ENCODE peak calls at places on chromosomes 13 and 19, in six cellular contexts. D is CD4-positive, alpha-beta memory T cell; L is tibial nerve; F is left lung; B is fibroblast of lung; G is adrenal gland. Y is an unnamed sample. For H3K4me1 and H3K27me3, the result is how much of the 10 kb centered on the place peaks cover.

GRCh38 chr13:111639994-111640393 is 319.6 kb downstream of the TEX29 start:
- DNase-seq in F (no peak), L (no peak), B (no peak), D (no peak), G (no peak), Y (no peak)

GRCh38 chr13:42345367-42345766 is 73.4 kb downstream of the AKAP11 start:
- DNase-seq in G (no peak), B (no peak), L (no peak), F (no peak), D (no peak), Y (no peak)

GRCh38 chr13:76223999-76224398 is 587.9 kb downstream of the LMO7 start:
- DNase-seq in B (no peak), D (no peak), F (no peak), L (no peak), G (no peak), Y (no peak)

GRCh38 chr19:17933414-17934129 is 757 bp downstream of the CCDC124 start:
- DNase-seq in B (peak), F (no peak), D (no peak), G (no peak), L (no peak), Y (no peak)

GRCh38 chr19:5193192-5193591 is 147.4 kb downstream of the PTPRS start:
- DNase-seq in D (no peak), B (no peak), G (no peak), F (no peak), L (no peak), Y (no peak)

GRCh38 chr13:112073245-112074138 is 6.5 kb downstream of the SOX1 start:
- DNase-seq in G (no peak), D (no peak), F (peak), L (no peak), B (no peak), Y (no peak)

GRCh38 chr13:19153782-19154450 is 27.7 kb downstream of the TUBA3C start:
- DNase-seq in B (no peak), D (no peak), L (no peak), F (no peak), G (peak), Y (no peak)

GRCh38 chr13:101116381-101116780 is 299.9 kb downstream of the NALCN start:
- DNase-seq in F (no peak), B (no peak), D (no peak), L (no peak), G (no peak), Y (no peak)

GRCh38 chr19:19758164-19758563 is 25.3 kb upstream of the ZNF14 start:
- DNase-seq in B (no peak), F (peak), G (no peak), L (no peak), D (no peak), Y (no peak)

GRCh38 chr13:36758345-36758744 is 60.7 kb upstream of the RFXAP start:
- DNase-seq in D (no peak), B (no peak), L (no peak), F (no peak), G (no peak), Y (no peak)

GRCh38 chr19:12052571-12053169 is at the start of gene ZNF878:
- DNase-seq in L (peak), D (peak), B (peak), F (peak), G (peak), Y (peak)

GRCh38 chr13:29471551-29471950 is 123.9 kb downstream of the SLC7A1 start:
- DNase-seq in G (no peak), L (no peak), D (no peak), F (no peak), B (no peak), Y (no peak)

GRCh38 chr13:109773276-109773675 is 13.1 kb downstream of the IRS2 start:
- DNase-seq in D (no peak), F (no peak), B (peak), G (peak), L (no peak), Y (no peak)

GRCh38 chr19:19230505-19230904 is 18.7 kb downstream of the NCAN start:
- DNase-seq in G (no peak), B (no peak), D (no peak), L (no peak), F (no peak), Y (no peak)

GRCh38 chr19:5690955-5691204 is 785 bp downstream of the RPL36 start:
- DNase-seq in G (no peak), F (no peak), L (no peak), D (no peak), B (no peak), Y (no peak)

GRCh38 chr13:26469602-26470001 is 87.9 kb upstream of the WASF3 start:
- DNase-seq in G (peak), D (no peak), L (no peak), B (no peak), F (no peak), Y (no peak)

GRCh38 chr13:111853766-111854165 is 213.2 kb upstream of the SOX1 start:
- DNase-seq in B (no peak), F (peak), D (no peak), G (no peak), L (no peak), Y (no peak)

GRCh38 chr13:25806304-25806974 is 245.4 kb downstream of the SHISA2 start:
- DNase-seq in B (peak), G (no peak), D (no peak), L (no peak), F (no peak), Y (no peak)

GRCh38 chr13:33764716-33765115 is 53.2 kb upstream of the RFC3 start:
- DNase-seq in D (no peak), F (no peak), B (no peak), L (no peak), G (no peak), Y (no peak)

GRCh38 chr13:52651880-52652169 is 811 bp upstream of the SUGT1 start:
- DNase-seq in L (no peak), D (no peak), F (no peak), G (no peak), B (no peak), Y (no peak)

GRCh38 chr13:109105899-109106298 is 476.5 kb downstream of the MYO16 start:
- DNase-seq in L (no peak), D (no peak), F (no peak), B (no peak), G (no peak), Y (no peak)

GRCh38 chr13:39035204-39035603 is 2.7 kb downstream of the PROSER1 start:
- DNase-seq in F (no peak), B (no peak), D (no peak), G (no peak), L (no peak), Y (no peak)

GRCh38 chr13:35512271-35512920 is 35.9 kb upstream of the MAB21L1 start:
- DNase-seq in D (no peak), B (peak), G (no peak), F (no peak), L (peak), Y (no peak)

GRCh38 chr19:16899566-16900075 is 10.8 kb downstream of the F2RL3 start:
- DNase-seq in B (no peak), G (no peak), F (no peak), L (no peak), D (no peak), Y (no peak)

GRCh38 chr19:16026756-16027155 is 49.5 kb upstream of the TPM4 start:
- DNase-seq in F (no peak), L (no peak), G (no peak), D (no peak), B (no peak), Y (no peak)

GRCh38 chr13:77388944-77389616 is 62.2 kb upstream of the MYCBP2 start:
- DNase-seq in G (no peak), F (no peak), D (no peak), B (no peak), L (no peak), Y (no peak)

GRCh38 chr13:113140677-113141590 is 17.5 kb upstream of the PROZ start:
- DNase-seq in G (peak), L (no peak), D (no peak), F (peak), B (no peak), Y (no peak)

GRCh38 chr13:33323766-33324525 is 38.4 kb upstream of the STARD13 start:
- DNase-seq in D (no peak), F (no peak), L (no peak), G (no peak), B (peak), Y (no peak)

GRCh38 chr13:109989155-109989554 is 202.8 kb upstream of the IRS2 start:
- DNase-seq in G (no peak), B (peak), F (no peak), L (no peak), D (no peak), Y (no peak)

GRCh38 chr13:55106509-55106908 is 2034.2 kb upstream of the PRR20A start:
- DNase-seq in D (no peak), L (no peak), B (no peak), G (no peak), F (no peak), Y (no peak)

GRCh38 chr19:11479470-11480080 is 1.3 kb downstream of the ELAVL3 start:
- DNase-seq in F (peak), L (no peak), B (peak), G (no peak), D (peak), Y (no peak)

GRCh38 chr13:112444001-112444311 is 67.8 kb downstream of the SPACA7 start:
- DNase-seq in D (no peak), F (peak), L (peak), B (peak), G (peak), Y (no peak)

GRCh38 chr19:50719566-50719965 is at the start of gene SHANK1:
- DNase-seq in G (no peak), D (no peak), B (no peak), L (no peak), F (no peak), Y (no peak)

GRCh38 chr19:3722443-3723109 is 14.4 kb downstream of the TJP3 start:
- DNase-seq in B (no peak), G (no peak), F (no peak), D (no peak), L (no peak), Y (no peak)

GRCh38 chr19:3932931-3933810 is at the start of gene NMRK2:
- DNase-seq in F (no peak), G (no peak), L (no peak), B (no peak), D (no peak), Y (no peak)

GRCh38 chr13:28958018-28958417 is 137.9 kb downstream of the MTUS2 start:
- DNase-seq in D (no peak), L (no peak), G (no peak), F (no peak), B (no peak), Y (no peak)

GRCh38 chr19:9362905-9363304 is at the start of gene ZNF177:
- DNase-seq in D (no peak), L (no peak), F (no peak), B (peak), G (no peak), Y (peak)

GRCh38 chr19:37303591-37304171 is 67.2 kb upstream of the ZNF527 start:
- DNase-seq in B (no peak), G (peak), L (no peak), F (no peak), D (no peak), Y (no peak)

DNA sequence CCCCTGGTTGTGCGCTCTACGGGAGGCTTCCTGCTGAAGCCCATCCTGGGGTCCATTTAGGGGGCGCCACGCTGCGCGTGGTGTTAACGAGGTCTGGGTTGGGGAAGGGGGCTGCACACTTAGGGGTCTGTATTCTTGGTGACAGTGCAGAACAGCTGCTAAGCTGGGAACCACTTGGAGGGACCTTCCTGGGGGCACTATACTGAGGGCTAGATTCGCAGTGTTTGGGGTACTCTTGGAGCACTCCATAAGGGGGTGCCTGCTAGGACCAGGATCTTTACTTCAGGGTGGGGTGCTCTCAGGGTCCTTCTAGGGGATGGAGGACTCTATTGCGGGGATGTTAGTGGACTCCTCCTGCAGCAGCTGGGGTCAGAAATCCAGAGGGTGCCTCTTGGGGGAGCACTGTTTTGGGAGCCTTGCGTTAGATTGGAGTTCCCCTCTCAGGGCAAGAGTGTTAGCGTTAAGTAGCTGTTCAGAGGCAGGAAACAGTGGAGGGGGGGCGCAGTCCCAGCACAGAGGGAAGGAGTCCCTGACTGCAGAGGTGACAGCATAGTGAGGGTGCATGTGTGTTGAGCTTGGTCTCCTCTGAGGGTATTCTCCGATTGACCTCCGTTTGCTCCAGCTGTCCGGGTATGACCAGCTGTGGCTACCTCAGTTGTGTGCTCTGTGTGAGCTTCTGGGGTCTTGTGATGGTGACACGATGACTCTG is 1.1 kb downstream of the PDE4A start:
- DNase-seq in L (no peak), D (no peak), F (no peak), B (no peak), G (no peak), Y (no peak)
- H3K4me1 ChIP-seq in L (under half), D (half or more), F (half or more), B (under half), G (under half), Y (under half)

GRCh38 chr13:45411631-45412030 is 6.5 kb downstream of the SLC25A30 start:
- DNase-seq in G (no peak), B (no peak), F (no peak), D (no peak), L (no peak), Y (no peak)

GRCh38 chr13:45415112-45415511 is 3.1 kb downstream of the SLC25A30 start:
- DNase-seq in B (no peak), D (no peak), F (no peak), G (no peak), L (no peak), Y (no peak)

GRCh38 chr13:45412274-45413049 is 5.7 kb downstream of the SLC25A30 start:
- DNase-seq in F (no peak), G (no peak), B (peak), L (no peak), D (no peak), Y (no peak)

GRCh38 chr13:45411226-45411625 is 6.9 kb downstream of the SLC25A30 start:
- DNase-seq in G (no peak), B (no peak), D (no peak), L (no peak), F (no peak), Y (no peak)

GRCh38 chr13:45413826-45414312 is 4.3 kb downstream of the SLC25A30 start:
- DNase-seq in F (no peak), D (no peak), B (peak), G (no peak), L (no peak), Y (no peak)
- H3K4me3 ChIP-seq in F (peak), D (no peak), B (no peak), G (no peak), L (no peak), Y (no peak)

GRCh38 chr19:31349160-31349881 is at the start of gene TSHZ3:
- DNase-seq in G (peak), L (peak), B (peak), D (peak), F (peak), Y (peak)
- H3K27me3 ChIP-seq in G (under half), L (under half), B (under half), D (under half), F (under half), Y (under half)

DNA sequence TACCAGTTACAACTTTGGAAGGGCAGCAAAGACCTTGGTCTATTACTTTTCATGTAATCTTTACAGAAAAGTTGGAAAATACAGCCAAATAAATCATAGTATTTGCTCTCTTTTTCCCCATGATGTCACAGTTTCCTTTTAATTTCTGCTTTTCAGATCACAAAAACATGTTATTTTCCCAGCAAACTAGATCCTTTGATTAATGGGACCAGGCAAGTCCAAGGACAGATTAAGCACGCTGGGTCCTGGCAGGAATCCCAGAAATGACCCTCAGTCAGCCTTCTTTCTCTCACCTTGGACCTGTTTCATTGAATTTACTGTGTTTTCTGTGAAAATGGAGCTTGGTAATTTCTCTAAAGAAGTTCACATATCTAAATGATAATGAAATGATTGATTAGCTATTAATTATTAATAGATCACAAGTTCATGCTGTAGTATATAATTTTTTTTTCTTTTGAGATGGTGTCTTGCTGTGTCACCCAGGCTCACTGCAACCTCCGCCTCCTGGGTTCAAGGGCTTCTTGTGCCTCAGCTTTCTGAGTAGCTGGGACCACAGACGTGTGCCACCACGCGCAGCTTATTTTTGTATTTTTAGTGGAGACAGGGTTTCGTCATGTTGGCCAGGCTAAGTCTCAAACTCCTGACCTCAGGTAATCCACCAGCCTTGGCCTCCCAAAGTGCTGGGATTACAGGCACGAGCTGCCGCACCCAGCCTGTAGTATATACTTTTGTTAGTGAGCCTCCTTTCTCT is 16.0 kb downstream of the SPATA13 start:
- DNase-seq in D (no peak), F (no peak), L (no peak), B (peak), G (peak), Y (no peak)
- H3K4me1 ChIP-seq in D (under half), F (under half), L (under half), B (under half), G (half or more), Y (under half)

GRCh38 chr19:38691938-38692457 is 44.5 kb downstream of the ACTN4 start:
- DNase-seq in D (no peak), B (peak), G (peak), F (no peak), L (no peak), Y (peak)
- H3K4me3 ChIP-seq in D (no peak), B (no peak), G (no peak), F (no peak), L (no peak), Y (no peak)

GRCh38 chr19:32396046-32396652 is 9.4 kb upstream of the DPY19L3 start:
- DNase-seq in F (no peak), G (no peak), B (no peak), L (no peak), D (no peak), Y (no peak)
- H3K27me3 ChIP-seq in F (under half), G (under half), B (under half), L (under half), D (under half), Y (under half)

DNA sequence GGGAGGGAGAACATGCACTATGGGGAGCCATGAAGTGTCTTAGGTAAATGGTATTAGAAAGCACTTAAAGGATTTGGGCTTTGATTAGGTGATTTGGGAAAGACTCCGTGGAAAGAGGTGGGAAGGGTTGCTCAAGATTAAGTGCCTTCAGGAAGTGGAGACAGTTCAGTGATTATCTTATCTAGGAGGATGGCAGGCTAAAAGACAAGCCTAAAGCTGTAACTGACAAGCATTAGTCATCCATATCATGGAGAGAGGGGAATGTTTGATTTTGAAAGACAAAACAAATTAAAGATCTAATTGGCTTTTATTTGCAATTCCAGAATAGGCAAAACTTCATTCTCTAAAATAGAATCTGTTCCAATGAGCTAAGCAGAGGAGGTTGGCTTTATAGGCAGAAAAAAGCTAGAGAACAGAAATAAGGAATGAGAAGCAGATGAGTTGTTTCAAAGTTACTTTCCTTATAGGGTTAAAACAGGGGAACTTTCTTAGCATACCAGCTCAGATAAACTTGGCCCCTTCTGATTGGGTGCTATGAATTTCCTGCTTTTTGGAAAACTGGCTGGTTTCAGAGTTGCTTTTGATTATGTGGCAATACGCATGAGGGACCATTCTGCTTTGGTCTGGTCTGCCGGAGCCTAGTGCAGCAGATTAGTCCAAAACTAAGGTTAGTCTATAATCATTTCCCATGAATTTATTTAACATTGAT is 1.8 kb upstream of the DIAPH3 start:
- DNase-seq in B (peak), D (no peak), F (no peak), L (no peak), G (no peak), Y (no peak)
- H3K4me1 ChIP-seq in B (under half), D (under half), F (under half), L (under half), G (under half), Y (under half)